ENCODE peak calls at places on chromosomes 13 and 19, in six cellular contexts. H is IMR-90, O is H9, L is H1, Q is mesenchymal stem cell, W is trophoblast cell. P is an unnamed sample.

GRCh38 chr19:4375164-4375619 is 25.2 kb downstream of the SH3GL1 start:
- DNase-seq in H (no peak), O (peak; percentile 88), L (peak; percentile 51), Q (peak; percentile 48), W (peak; percentile 99), P (no peak)

GRCh38 chr19:38035515-38036495 is 128.8 kb downstream of the SIPA1L3 start:
- DNase-seq in H (peak; percentile 58), O (no peak), L (no peak), Q (peak; percentile 47), W (no peak), P (no peak)

GRCh38 chr13:27251166-27252088 is at the start of gene RPL21:
- DNase-seq in H (peak; percentile 99), O (peak; percentile 92), L (peak; percentile 80), Q (peak; percentile 98), W (peak; percentile 97), P (peak; percentile 86)

GRCh38 chr13:96052655-96053002 is 572 bp downstream of the UGGT2 start:
- DNase-seq in H (peak; percentile 83), O (no peak), L (no peak), Q (peak; percentile 88), W (peak; percentile 75), P (no peak)

GRCh38 chr19:17659996-17660395 is 28.2 kb downstream of the UNC13A start:
- DNase-seq in H (no peak), O (no peak), L (no peak), Q (no peak), W (no peak), P (no peak)

GRCh38 chr19:41249707-41250423 is 14.3 kb upstream of the HNRNPUL1 start:
- DNase-seq in H (no peak), O (no peak), L (no peak), Q (no peak), W (peak; percentile 54), P (no peak)

GRCh38 chr13:96214804-96215445 is 125.0 kb downstream of the HS6ST3 start:
- DNase-seq in H (no peak), O (no peak), L (no peak), Q (no peak), W (no peak), P (no peak)

GRCh38 chr13:23610187-23610576 is 40.0 kb downstream of the TNFRSF19 start:
- DNase-seq in H (peak; percentile 35), O (no peak), L (no peak), Q (peak; percentile 14), W (no peak), P (no peak)

GRCh38 chr13:28031929-28032328 is 43.4 kb upstream of the URAD start:
- DNase-seq in H (no peak), O (no peak), L (no peak), Q (no peak), W (no peak), P (no peak)

GRCh38 chr13:20470136-20470535 is 55.5 kb downstream of the CRYL1 start:
- DNase-seq in H (no peak), O (no peak), L (no peak), Q (no peak), W (no peak), P (no peak)

GRCh38 chr19:51740356-51740755 is 11.3 kb downstream of the FPR1 start:
- DNase-seq in H (no peak), O (no peak), L (no peak), Q (no peak), W (no peak), P (no peak)

GRCh38 chr13:31037874-31038475 is 105.5 kb downstream of the TEX26 start:
- DNase-seq in H (no peak), O (no peak), L (no peak), Q (no peak), W (no peak), P (no peak)

GRCh38 chr19:7552781-7553180 is 17.3 kb downstream of the PNPLA6 start:
- DNase-seq in H (no peak), O (no peak), L (no peak), Q (no peak), W (no peak), P (no peak)

GRCh38 chr19:50198431-50199253 is 4.8 kb upstream of the MYH14 start:
- DNase-seq in H (no peak), O (no peak), L (no peak), Q (no peak), W (no peak), P (no peak)

DNA sequence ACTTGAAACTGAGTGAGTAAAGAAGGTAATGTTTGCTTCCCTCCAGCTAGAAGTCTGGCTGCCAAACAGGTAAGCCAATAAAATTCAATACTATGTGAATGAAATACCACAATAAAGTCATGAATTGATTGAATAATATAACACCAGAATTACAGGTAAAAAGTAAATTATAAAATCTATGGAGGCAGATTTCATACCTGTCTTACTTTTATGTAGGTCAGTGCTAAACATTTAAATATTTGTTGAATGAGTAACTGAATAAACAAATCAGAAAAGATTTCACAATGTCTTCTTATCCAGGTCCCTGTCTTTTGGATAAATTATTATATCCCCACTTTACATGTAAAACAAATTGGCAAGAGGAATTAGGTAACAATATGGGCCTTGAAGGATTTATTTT is 62.7 kb downstream of the MICU2 start:
- DNase-seq in H (no peak), O (no peak), L (no peak), Q (no peak), W (no peak), P (no peak)
- H3K4me2 ChIP-seq in H (no peak overlapping the region), O (no peak overlapping the region), L (no peak overlapping the region), Q (no peak overlapping the region), W (no peak overlapping the region), P (no peak overlapping the region)

DNA sequence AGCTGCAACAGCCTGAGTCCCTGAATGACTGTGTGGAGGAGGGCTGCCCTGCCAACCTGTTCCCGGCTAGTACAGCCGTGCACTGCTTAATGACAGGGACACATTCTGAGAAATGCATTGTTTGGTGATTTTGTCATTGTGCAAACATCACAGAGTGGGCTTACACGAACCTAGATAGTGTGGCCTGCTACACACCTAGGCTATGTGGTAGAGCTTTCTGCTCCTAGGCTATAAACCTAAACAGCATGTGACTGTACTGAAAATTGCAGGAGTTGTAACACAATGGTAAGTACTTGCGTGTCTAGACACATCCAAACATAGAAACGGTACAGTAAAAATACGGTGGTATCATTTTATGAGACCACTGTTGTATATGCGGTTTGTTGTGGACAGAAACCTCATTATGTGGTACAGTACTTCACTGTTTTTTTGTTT is 35.0 kb downstream of the VASP start:
- DNase-seq in H (no peak), O (no peak), L (no peak), Q (no peak), W (no peak), P (no peak)
- H4K91ac ChIP-seq in H (no peak overlapping the region), O (no peak overlapping the region), L (no peak overlapping the region), Q (no peak overlapping the region), W (no peak overlapping the region), P (no peak overlapping the region)

GRCh38 chr13:110182461-110182860 is 124.5 kb downstream of the COL4A1 start:
- DNase-seq in H (no peak), O (no peak), L (no peak), Q (no peak), W (no peak), P (no peak)
- H3K4me2 ChIP-seq in H (no peak overlapping the region), O (no peak overlapping the region), L (no peak overlapping the region), Q (no peak overlapping the region), W (no peak overlapping the region), P (no peak overlapping the region)

GRCh38 chr19:53982056-53982455 is 9.4 kb upstream of the CACNG6 start:
- DNase-seq in H (no peak), O (peak; percentile 60), L (no peak), Q (no peak), W (no peak), P (no peak)
- H4K91ac ChIP-seq in H (peak overlapping the region; percentile 43), O (no peak overlapping the region), L (no peak overlapping the region), Q (no peak overlapping the region), W (no peak overlapping the region), P (no peak overlapping the region)

DNA sequence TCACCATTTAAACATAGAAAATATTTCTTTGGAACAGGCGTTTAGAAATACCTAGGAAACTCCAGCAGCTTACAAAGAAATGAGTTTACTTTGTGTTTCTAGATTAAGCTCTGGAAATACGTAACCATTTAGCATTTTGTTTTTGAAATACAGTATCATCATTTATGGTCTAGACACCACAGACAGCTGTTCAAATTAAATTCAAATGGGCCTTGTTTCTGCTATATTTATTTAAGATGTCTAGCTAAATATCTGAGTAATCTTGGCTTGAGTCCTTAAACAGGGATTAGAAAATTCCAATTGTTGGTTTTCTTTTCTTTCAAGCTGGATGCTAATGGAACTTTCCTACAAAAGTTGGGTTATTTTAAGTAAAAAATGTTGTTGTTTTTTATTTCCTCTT is 228.6 kb downstream of the NDFIP2 start:
- DNase-seq in H (peak; percentile 13), O (no peak), L (no peak), Q (no peak), W (no peak), P (no peak)
- H3K4me2 ChIP-seq in H (no peak overlapping the region), O (no peak overlapping the region), L (no peak overlapping the region), Q (no peak overlapping the region), W (no peak overlapping the region), P (no peak overlapping the region)

GRCh38 chr13:73772449-73773186 is 361.6 kb downstream of the KLF12 start:
- DNase-seq in H (no peak), O (no peak), L (no peak), Q (no peak), W (no peak), P (no peak)
- H4K91ac ChIP-seq in H (no peak overlapping the region), O (no peak overlapping the region), L (no peak overlapping the region), Q (no peak overlapping the region), W (no peak overlapping the region), P (no peak overlapping the region)

GRCh38 chr13:94342436-94343242 is 136.8 kb downstream of the DCT start:
- DNase-seq in H (no peak), O (no peak), L (no peak), Q (peak; percentile 26), W (no peak), P (no peak)

GRCh38 chr13:94344126-94344863 is 135.2 kb downstream of the DCT start:
- DNase-seq in H (peak; percentile 57), O (no peak), L (peak; percentile 15), Q (peak; percentile 58), W (peak; percentile 44), P (no peak)

GRCh38 chr13:94346261-94347019 is 133.0 kb downstream of the DCT start:
- DNase-seq in H (no peak), O (no peak), L (no peak), Q (no peak), W (no peak), P (no peak)

GRCh38 chr13:94345374-94346195 is 133.9 kb downstream of the DCT start:
- DNase-seq in H (peak; percentile 44), O (no peak), L (no peak), Q (peak; percentile 32), W (no peak), P (no peak)

DNA sequence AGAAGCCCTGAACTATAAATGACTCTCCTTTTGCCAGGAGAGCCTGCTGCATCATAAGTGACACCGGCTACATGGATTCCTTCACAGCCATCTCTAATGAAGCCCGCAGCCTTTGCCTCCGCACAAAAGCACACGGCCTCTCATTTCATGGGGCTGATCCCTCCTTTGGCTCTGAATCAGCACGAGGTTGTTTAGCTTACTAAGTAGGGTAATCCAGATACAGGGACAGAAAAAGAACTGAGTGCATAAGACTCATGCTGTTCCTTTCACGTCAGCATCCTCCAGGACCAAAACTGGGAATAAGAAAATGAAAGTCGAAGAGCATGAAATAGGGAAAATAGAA is 136.3 kb downstream of the DCT start:
- DNase-seq in H (peak; percentile 52), O (no peak), L (no peak), Q (peak; percentile 83), W (no peak), P (peak; percentile 43)
- H3K4me2 ChIP-seq in H (no peak overlapping the region), O (no peak overlapping the region), L (no peak overlapping the region), Q (no peak overlapping the region), W (no peak overlapping the region), P (no peak overlapping the region)